ENCODE peak calls at places on chromosomes 4 and X, in four cellular contexts. One of them, this sample, is unnamed.

GRCh38 chrX:69024931-69025330 is 140.3 kb downstream of the PJA1 start:
- DNase-seq in GM23248: peak; percentile 63
- DNase-seq in kidney: peak; percentile 89
- DNase-seq in neuronal stem cell: no peak
- DNase-seq in this sample: peak; percentile 74

GRCh38 chr4:38687571-38688011 is 23.6 kb downstream of the KLF3 start:
- DNase-seq in kidney: no peak
- DNase-seq in neuronal stem cell: no peak
- DNase-seq in GM23248: peak; percentile 56
- DNase-seq in this sample: no peak

GRCh38 chr4:38424171-38424871 is 239.7 kb upstream of the KLF3 start:
- DNase-seq in kidney: peak; percentile 70
- DNase-seq in GM23248: no peak
- DNase-seq in neuronal stem cell: peak; percentile 63
- DNase-seq in this sample: peak; percentile 69

GRCh38 chr4:182604953-182605352 is 312.2 kb downstream of the DCTD start:
- DNase-seq in neuronal stem cell: no peak
- DNase-seq in kidney: no peak
- DNase-seq in GM23248: no peak
- DNase-seq in this sample: no peak

GRCh38 chrX:131277543-131278115 is 11.5 kb downstream of the IGSF1 start:
- DNase-seq in neuronal stem cell: no peak
- DNase-seq in kidney: no peak
- DNase-seq in GM23248: no peak
- DNase-seq in this sample: no peak

GRCh38 chrX:153853902-153854267 is 23.5 kb upstream of the PDZD4 start:
- DNase-seq in GM23248: no peak
- DNase-seq in neuronal stem cell: no peak
- DNase-seq in kidney: no peak
- DNase-seq in this sample: no peak

GRCh38 chr4:97073194-97073593 is 1070.1 kb downstream of the STPG2 start:
- DNase-seq in kidney: no peak
- DNase-seq in neuronal stem cell: no peak
- DNase-seq in GM23248: no peak
- DNase-seq in this sample: no peak

GRCh38 chrX:46554942-46555341 is 9.7 kb upstream of the ZNF674 start:
- DNase-seq in kidney: no peak
- DNase-seq in neuronal stem cell: no peak
- DNase-seq in GM23248: peak; percentile 62
- DNase-seq in this sample: no peak

GRCh38 chr4:115906428-115906827 is 793.0 kb upstream of the NDST4 start:
- DNase-seq in neuronal stem cell: no peak
- DNase-seq in kidney: no peak
- DNase-seq in GM23248: no peak
- DNase-seq in this sample: no peak

GRCh38 chrX:11381464-11381863 is 88.3 kb downstream of the AMELX start:
- DNase-seq in kidney: no peak
- DNase-seq in neuronal stem cell: peak; percentile 15
- DNase-seq in GM23248: peak; percentile 60
- DNase-seq in this sample: peak; percentile 51

GRCh38 chr4:127698789-127699200 is 31.4 kb upstream of the SLC25A31 start:
- DNase-seq in neuronal stem cell: no peak
- DNase-seq in kidney: no peak
- DNase-seq in GM23248: peak; percentile 75
- DNase-seq in this sample: no peak

GRCh38 chr4:27787195-27787594 is 926.6 kb downstream of the STIM2 start:
- DNase-seq in GM23248: no peak
- DNase-seq in kidney: no peak
- DNase-seq in neuronal stem cell: no peak
- DNase-seq in this sample: no peak

GRCh38 chr4:82431026-82431745 is 796 bp downstream of the ENOPH1 start:
- DNase-seq in kidney: peak; percentile 82
- DNase-seq in neuronal stem cell: no peak
- DNase-seq in GM23248: peak; percentile 60
- DNase-seq in this sample: peak; percentile 59

GRCh38 chrX:95764972-95765451 is 919.6 kb upstream of the DIAPH2 start:
- DNase-seq in neuronal stem cell: peak; percentile 32
- DNase-seq in kidney: no peak
- DNase-seq in GM23248: peak; percentile 28
- DNase-seq in this sample: no peak

GRCh38 chrX:1074755-1075154 is 137.7 kb downstream of the CRLF2 start:
- DNase-seq in neuronal stem cell: no peak
- DNase-seq in GM23248: no peak
- DNase-seq in kidney: no peak
- DNase-seq in this sample: no peak

GRCh38 chr4:73875401-73875800 is 6.2 kb downstream of the CXCL1 start:
- DNase-seq in neuronal stem cell: no peak
- DNase-seq in GM23248: peak; percentile 50
- DNase-seq in kidney: no peak
- DNase-seq in this sample: no peak

GRCh38 chrX:94813541-94813940 is 1139.5 kb downstream of the FAM133A start:
- DNase-seq in neuronal stem cell: no peak
- DNase-seq in kidney: no peak
- DNase-seq in GM23248: no peak
- DNase-seq in this sample: no peak

GRCh38 chr4:158161561-158162354 is 11.1 kb downstream of the GASK1B start:
- DNase-seq in neuronal stem cell: no peak
- DNase-seq in kidney: no peak
- DNase-seq in GM23248: peak; percentile 88
- DNase-seq in this sample: no peak

GRCh38 chr4:81632581-81633247 is 161.0 kb upstream of the RASGEF1B start:
- DNase-seq in neuronal stem cell: no peak
- DNase-seq in kidney: no peak
- DNase-seq in GM23248: peak; percentile 60
- DNase-seq in this sample: no peak

GRCh38 chrX:43644124-43644701 is 11.9 kb upstream of the MAOA start:
- DNase-seq in kidney: no peak
- DNase-seq in neuronal stem cell: no peak
- DNase-seq in GM23248: peak; percentile 78
- DNase-seq in this sample: no peak

GRCh38 chr4:113106076-113106475 is 56.6 kb downstream of the ANK2 start:
- DNase-seq in neuronal stem cell: no peak
- DNase-seq in kidney: no peak
- DNase-seq in GM23248: peak; percentile 77
- DNase-seq in this sample: no peak

GRCh38 chrX:109622270-109622669 is 2.7 kb downstream of the KCNE5 start:
- DNase-seq in neuronal stem cell: no peak
- DNase-seq in GM23248: no peak
- DNase-seq in kidney: no peak
- DNase-seq in this sample: no peak

GRCh38 chrX:49042581-49043219 is 457 bp downstream of the TFE3 start:
- DNase-seq in GM23248: no peak
- DNase-seq in neuronal stem cell: no peak
- DNase-seq in kidney: peak; percentile 82
- DNase-seq in this sample: no peak

GRCh38 chr4:173490817-173491518 is 39.1 kb downstream of the HAND2 start:
- DNase-seq in GM23248: peak; percentile 73
- DNase-seq in neuronal stem cell: no peak
- DNase-seq in kidney: no peak
- DNase-seq in this sample: no peak

GRCh38 chr4:52250124-52250523 is 199.0 kb downstream of the SPATA18 start:
- DNase-seq in GM23248: peak; percentile 35
- DNase-seq in neuronal stem cell: no peak
- DNase-seq in kidney: no peak
- DNase-seq in this sample: peak; percentile 18

GRCh38 chr4:78370625-78371372 is 180.8 kb upstream of the ANXA3 start:
- DNase-seq in kidney: no peak
- DNase-seq in neuronal stem cell: no peak
- DNase-seq in GM23248: peak; percentile 3
- DNase-seq in this sample: no peak

GRCh38 chrX:97751735-97752134 is 868.0 kb downstream of the RPA4 start:
- DNase-seq in GM23248: no peak
- DNase-seq in neuronal stem cell: no peak
- DNase-seq in kidney: no peak
- DNase-seq in this sample: no peak

GRCh38 chr4:89267392-89267791 is 40.2 kb downstream of the GPRIN3 start:
- DNase-seq in GM23248: no peak
- DNase-seq in kidney: no peak
- DNase-seq in neuronal stem cell: no peak
- DNase-seq in this sample: no peak

GRCh38 chr4:48081196-48081595 is 52.9 kb downstream of the TXK start:
- DNase-seq in GM23248: no peak
- DNase-seq in neuronal stem cell: no peak
- DNase-seq in kidney: no peak
- DNase-seq in this sample: no peak

GRCh38 chrX:48956728-48957414 is 536 bp downstream of the OTUD5 start:
- DNase-seq in kidney: peak; percentile 82
- DNase-seq in neuronal stem cell: no peak
- DNase-seq in GM23248: peak; percentile 48
- DNase-seq in this sample: peak; percentile 31

GRCh38 chrX:53239474-53239873 is 14.5 kb upstream of the KDM5C start:
- DNase-seq in GM23248: no peak
- DNase-seq in neuronal stem cell: no peak
- DNase-seq in kidney: no peak
- DNase-seq in this sample: no peak

GRCh38 chr4:11799182-11799581 is 370.5 kb upstream of the HS3ST1 start:
- DNase-seq in GM23248: no peak
- DNase-seq in kidney: no peak
- DNase-seq in neuronal stem cell: no peak
- DNase-seq in this sample: peak; percentile 67

GRCh38 chrX:147803948-147804347 is 107.8 kb upstream of the FMR1 start:
- DNase-seq in neuronal stem cell: peak; percentile 3
- DNase-seq in GM23248: peak; percentile 27
- DNase-seq in kidney: no peak
- DNase-seq in this sample: no peak

GRCh38 chr4:89797117-89797516 is 39.8 kb downstream of the SNCA start:
- DNase-seq in GM23248: peak; percentile 44
- DNase-seq in neuronal stem cell: no peak
- DNase-seq in kidney: peak; percentile 29
- DNase-seq in this sample: no peak

GRCh38 chrX:39679497-39680157 is 418.1 kb downstream of the BCOR start:
- DNase-seq in GM23248: no peak
- DNase-seq in kidney: no peak
- DNase-seq in neuronal stem cell: no peak
- DNase-seq in this sample: no peak

GRCh38 chrX:39677585-39677984 is 420.2 kb downstream of the BCOR start:
- DNase-seq in GM23248: no peak
- DNase-seq in neuronal stem cell: no peak
- DNase-seq in kidney: no peak
- DNase-seq in this sample: no peak

GRCh38 chrX:39677987-39678840 is 419.5 kb downstream of the BCOR start:
- DNase-seq in kidney: no peak
- DNase-seq in GM23248: no peak
- DNase-seq in neuronal stem cell: no peak
- DNase-seq in this sample: no peak

GRCh38 chrX:39676434-39676833 is 421.3 kb downstream of the BCOR start:
- DNase-seq in GM23248: no peak
- DNase-seq in kidney: no peak
- DNase-seq in neuronal stem cell: no peak
- DNase-seq in this sample: no peak

GRCh38 chrX:39678914-39679313 is 418.8 kb downstream of the BCOR start:
- DNase-seq in GM23248: no peak
- DNase-seq in kidney: no peak
- DNase-seq in neuronal stem cell: no peak
- DNase-seq in this sample: no peak
- H3K27ac ChIP-seq in GM23248: no peak overlapping the region
- H3K27ac ChIP-seq in kidney: no peak overlapping the region
- H3K27ac ChIP-seq in neuronal stem cell: no peak overlapping the region
- H3K27ac ChIP-seq in this sample: no peak overlapping the region

GRCh38 chrX:32948130-32948529 is 263.2 kb downstream of the DMD start:
- DNase-seq in kidney: no peak
- DNase-seq in GM23248: no peak
- DNase-seq in neuronal stem cell: no peak
- DNase-seq in this sample: no peak
- H3K4me3 ChIP-seq in kidney: no peak overlapping the region
- H3K4me3 ChIP-seq in GM23248: no peak overlapping the region
- H3K4me3 ChIP-seq in neuronal stem cell: no peak overlapping the region
- H3K4me3 ChIP-seq in this sample: no peak overlapping the region

GRCh38 chrX:101931104-101931493 is 728 bp downstream of the ZMAT1 start:
- DNase-seq in kidney: no peak
- DNase-seq in neuronal stem cell: peak; percentile 1
- DNase-seq in GM23248: no peak
- DNase-seq in this sample: no peak
- H3K9ac ChIP-seq in kidney: peak overlapping the region; percentile 75
- H3K9ac ChIP-seq in neuronal stem cell: no peak overlapping the region
- H3K9ac ChIP-seq in GM23248: peak overlapping the region; percentile 77
- H3K9ac ChIP-seq in this sample: no peak overlapping the region

GRCh38 chr4:71599588-71599987 is 184.3 kb downstream of the GC start:
- DNase-seq in kidney: no peak
- DNase-seq in neuronal stem cell: no peak
- DNase-seq in GM23248: no peak
- DNase-seq in this sample: no peak
- H3K27ac ChIP-seq in kidney: no peak overlapping the region
- H3K27ac ChIP-seq in neuronal stem cell: no peak overlapping the region
- H3K27ac ChIP-seq in GM23248: no peak overlapping the region
- H3K27ac ChIP-seq in this sample: no peak overlapping the region

DNA sequence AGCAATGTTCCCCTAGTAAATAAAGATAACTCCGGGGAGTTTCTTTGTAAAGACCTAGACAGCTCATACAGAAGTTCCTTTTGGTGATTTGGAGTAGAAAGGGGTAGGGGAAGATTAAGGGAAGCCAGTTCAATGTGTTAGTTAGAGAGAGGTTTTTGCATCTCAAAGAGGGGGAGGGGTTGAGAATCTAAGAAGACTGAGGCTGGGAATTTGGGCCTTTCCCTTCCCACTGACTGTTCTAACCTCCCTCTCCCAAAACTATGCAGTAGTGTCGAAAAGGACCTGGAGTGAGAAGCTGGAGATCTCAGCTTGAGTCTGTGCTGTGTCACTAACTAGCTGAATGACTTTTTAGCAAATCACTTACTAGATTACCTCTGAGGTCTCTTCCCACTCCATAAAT is 55.7 kb upstream of the CCDC160 start:
- DNase-seq in GM23248: no peak
- DNase-seq in kidney: no peak
- DNase-seq in neuronal stem cell: no peak
- DNase-seq in this sample: no peak
- H3K4me3 ChIP-seq in GM23248: no peak overlapping the region
- H3K4me3 ChIP-seq in kidney: no peak overlapping the region
- H3K4me3 ChIP-seq in neuronal stem cell: no peak overlapping the region
- H3K4me3 ChIP-seq in this sample: no peak overlapping the region

DNA sequence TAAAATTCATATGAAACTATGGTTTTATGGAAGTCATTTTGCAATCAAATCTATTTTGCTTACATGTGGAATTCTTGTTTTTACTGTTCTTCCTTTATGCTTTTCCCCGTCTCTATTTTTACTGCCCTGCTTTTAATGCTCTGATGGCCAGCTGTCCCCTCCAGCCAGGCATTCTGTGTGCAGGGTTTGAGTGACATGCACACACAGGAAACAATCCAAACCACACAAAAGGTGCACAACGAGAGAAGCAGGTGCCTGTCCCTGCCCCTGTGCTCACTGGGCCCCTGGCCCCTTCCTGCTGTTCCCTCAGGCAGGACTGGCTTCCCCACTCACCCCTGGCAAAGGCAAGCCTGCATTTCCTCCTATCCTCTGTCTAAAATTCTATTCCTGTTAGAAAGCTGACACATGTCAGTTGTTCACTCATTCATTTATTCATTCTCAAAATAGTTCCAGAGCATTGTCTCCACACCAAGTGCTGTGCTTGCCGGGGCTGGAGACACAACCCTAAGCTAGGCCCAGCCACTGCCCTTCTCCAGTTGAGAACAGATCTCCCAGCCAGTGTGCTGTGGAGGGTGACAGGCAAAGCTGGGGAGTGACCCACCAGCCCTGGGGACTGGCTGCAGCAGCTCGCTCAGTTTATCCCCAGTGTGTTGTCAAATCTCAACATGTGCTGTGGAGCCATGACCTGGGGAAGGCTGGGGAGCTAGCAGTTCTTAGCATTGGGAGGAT is 346.3 kb downstream of the FBXW7 start:
- DNase-seq in neuronal stem cell: no peak
- DNase-seq in GM23248: no peak
- DNase-seq in kidney: no peak
- DNase-seq in this sample: no peak
- H3K9ac ChIP-seq in neuronal stem cell: no peak overlapping the region
- H3K9ac ChIP-seq in GM23248: no peak overlapping the region
- H3K9ac ChIP-seq in kidney: no peak overlapping the region
- H3K9ac ChIP-seq in this sample: no peak overlapping the region